ENCODE peak calls at places on chromosomes 6 and 20, in six cellular contexts. M is lower leg skin, Y is transverse colon, A is NB4, N is breast epithelium, J is body of pancreas. R is an unnamed sample.

GRCh38 chr6:53299331-53299835 is 49.4 kb downstream of the ELOVL5 start:
- DNase-seq in M (no peak), Y (no peak), A (no peak), N (no peak), J (no peak), R (no peak)

GRCh38 chr20:63060057-63060991 is 53.6 kb upstream of the BHLHE23 start:
- DNase-seq in M (no peak), Y (no peak), A (no peak), N (peak), J (no peak), R (no peak)

GRCh38 chr6:27836783-27837635 is 75.2 kb downstream of the OR2B2 start:
- DNase-seq in M (peak), Y (peak), A (peak), N (no peak), J (peak), R (no peak)

GRCh38 chr20:58722877-58723627 is 30.5 kb downstream of the NPEPL1 start:
- DNase-seq in M (no peak), Y (no peak), A (no peak), N (peak), J (no peak), R (no peak)

GRCh38 chr6:51323056-51323455 is 504.4 kb downstream of the TFAP2B start:
- DNase-seq in M (no peak), Y (no peak), A (no peak), N (no peak), J (no peak), R (no peak)

GRCh38 chr6:106773482-106773881 is 144.1 kb downstream of the QRSL1 start:
- DNase-seq in M (no peak), Y (no peak), A (no peak), N (peak), J (peak), R (no peak)

GRCh38 chr6:137497722-137498463 is 3.7 kb upstream of the OLIG3 start:
- DNase-seq in M (no peak), Y (no peak), A (no peak), N (no peak), J (no peak), R (no peak)

GRCh38 chr20:38685853-38686473 is 38.3 kb upstream of the SLC32A1 start:
- DNase-seq in M (no peak), Y (peak), A (peak), N (no peak), J (peak), R (no peak)

GRCh38 chr20:20721489-20721888 is 9.0 kb upstream of the RALGAPA2 start:
- DNase-seq in M (no peak), Y (no peak), A (no peak), N (no peak), J (no peak), R (no peak)

GRCh38 chr6:137568067-137568466 is 73.9 kb upstream of the OLIG3 start:
- DNase-seq in M (no peak), Y (no peak), A (no peak), N (no peak), J (no peak), R (no peak)

GRCh38 chr6:31614075-31614619 is 887 bp upstream of the AIF1 start:
- DNase-seq in M (no peak), Y (no peak), A (peak), N (no peak), J (peak), R (no peak)

GRCh38 chr6:33198159-33198852 is 2.2 kb downstream of the RXRB start:
- DNase-seq in M (no peak), Y (no peak), A (no peak), N (no peak), J (no peak), R (no peak)

GRCh38 chr20:58870293-58871014 is 17.9 kb downstream of the GNAS start:
- DNase-seq in M (peak), Y (peak), A (peak), N (peak), J (peak), R (no peak)

GRCh38 chr6:156560476-156560875 is 216.7 kb upstream of the ARID1B start:
- DNase-seq in M (no peak), Y (no peak), A (no peak), N (no peak), J (no peak), R (no peak)

GRCh38 chr6:621916-622315 is 35.0 kb downstream of the HUS1B start:
- DNase-seq in M (no peak), Y (no peak), A (no peak), N (no peak), J (no peak), R (no peak)

GRCh38 chr6:166567107-166567506 is 19.4 kb downstream of the RAMACL start:
- DNase-seq in M (peak), Y (no peak), A (no peak), N (no peak), J (no peak), R (no peak)

GRCh38 chr20:19022118-19022575 is 190.3 kb upstream of the SLC24A3 start:
- DNase-seq in M (peak), Y (no peak), A (no peak), N (no peak), J (no peak), R (no peak)

GRCh38 chr6:87806098-87806497 is 104.1 kb upstream of the AKIRIN2 start:
- DNase-seq in M (no peak), Y (no peak), A (no peak), N (no peak), J (no peak), R (no peak)

GRCh38 chr6:157681041-157681650 is 141.9 kb upstream of the SNX9 start:
- DNase-seq in M (no peak), Y (no peak), A (no peak), N (no peak), J (peak), R (no peak)

GRCh38 chr20:11041396-11041795 is 367.6 kb upstream of the JAG1 start:
- DNase-seq in M (no peak), Y (no peak), A (no peak), N (no peak), J (no peak), R (no peak)

GRCh38 chr6:155498370-155498769 is 42.7 kb upstream of the NOX3 start:
- DNase-seq in M (no peak), Y (no peak), A (peak), N (no peak), J (no peak), R (no peak)

GRCh38 chr6:166958926-166959861 is 2.8 kb upstream of the RNASET2 start:
- DNase-seq in M (peak), Y (peak), A (peak), N (no peak), J (peak), R (no peak)

GRCh38 chr6:75377386-75377785 is 92.8 kb upstream of the TMEM30A start:
- DNase-seq in M (no peak), Y (no peak), A (no peak), N (no peak), J (no peak), R (no peak)

GRCh38 chr6:33886673-33887144 is 82.9 kb upstream of the MLN start:
- DNase-seq in M (peak), Y (peak), A (peak), N (no peak), J (no peak), R (no peak)

GRCh38 chr6:2940010-2940850 is 31.1 kb downstream of the SERPINB6 start:
- DNase-seq in M (peak), Y (no peak), A (peak), N (no peak), J (no peak), R (peak)

GRCh38 chr6:41284726-41285125 is 1.8 kb downstream of the TREM1 start:
- DNase-seq in M (no peak), Y (no peak), A (no peak), N (no peak), J (no peak), R (no peak)

GRCh38 chr6:7693827-7694226 is 32.1 kb upstream of the BMP6 start:
- DNase-seq in M (no peak), Y (no peak), A (no peak), N (no peak), J (no peak), R (no peak)

GRCh38 chr20:49646126-49646525 is 67.6 kb downstream of the B4GALT5 start:
- DNase-seq in M (no peak), Y (no peak), A (no peak), N (no peak), J (no peak), R (no peak)

GRCh38 chr6:111024661-111025060 is 42.8 kb downstream of the RPF2 start:
- DNase-seq in M (no peak), Y (no peak), A (no peak), N (no peak), J (no peak), R (no peak)

GRCh38 chr6:41707565-41708200 is 27.7 kb downstream of the TFEB start:
- DNase-seq in M (no peak), Y (no peak), A (peak), N (no peak), J (peak), R (no peak)

GRCh38 chr6:27238010-27238983 is 9.2 kb upstream of the PRSS16 start:
- DNase-seq in M (no peak), Y (no peak), A (no peak), N (no peak), J (no peak), R (no peak)

GRCh38 chr6:118335325-118335724 is 212.8 kb upstream of the PLN start:
- DNase-seq in M (no peak), Y (no peak), A (no peak), N (no peak), J (no peak), R (no peak)

GRCh38 chr6:73739097-73739496 is 43.1 kb downstream of the CD109 start:
- DNase-seq in M (no peak), Y (no peak), A (peak), N (no peak), J (peak), R (no peak)

GRCh38 chr6:92122746-92123145 is 1296.6 kb downstream of the EPHA7 start:
- DNase-seq in M (no peak), Y (no peak), A (peak), N (no peak), J (no peak), R (no peak)

GRCh38 chr20:56208121-56208520 is 40.4 kb upstream of the MC3R start:
- DNase-seq in M (no peak), Y (no peak), A (no peak), N (no peak), J (no peak), R (no peak)

GRCh38 chr6:82783587-82784253 is 281.9 kb downstream of the UBE3D start:
- DNase-seq in M (no peak), Y (no peak), A (peak), N (no peak), J (no peak), R (no peak)

GRCh38 chr20:64158346-64159285 is 5.6 kb upstream of the MYT1 start:
- DNase-seq in M (no peak), Y (no peak), A (no peak), N (no peak), J (no peak), R (no peak)

DNA sequence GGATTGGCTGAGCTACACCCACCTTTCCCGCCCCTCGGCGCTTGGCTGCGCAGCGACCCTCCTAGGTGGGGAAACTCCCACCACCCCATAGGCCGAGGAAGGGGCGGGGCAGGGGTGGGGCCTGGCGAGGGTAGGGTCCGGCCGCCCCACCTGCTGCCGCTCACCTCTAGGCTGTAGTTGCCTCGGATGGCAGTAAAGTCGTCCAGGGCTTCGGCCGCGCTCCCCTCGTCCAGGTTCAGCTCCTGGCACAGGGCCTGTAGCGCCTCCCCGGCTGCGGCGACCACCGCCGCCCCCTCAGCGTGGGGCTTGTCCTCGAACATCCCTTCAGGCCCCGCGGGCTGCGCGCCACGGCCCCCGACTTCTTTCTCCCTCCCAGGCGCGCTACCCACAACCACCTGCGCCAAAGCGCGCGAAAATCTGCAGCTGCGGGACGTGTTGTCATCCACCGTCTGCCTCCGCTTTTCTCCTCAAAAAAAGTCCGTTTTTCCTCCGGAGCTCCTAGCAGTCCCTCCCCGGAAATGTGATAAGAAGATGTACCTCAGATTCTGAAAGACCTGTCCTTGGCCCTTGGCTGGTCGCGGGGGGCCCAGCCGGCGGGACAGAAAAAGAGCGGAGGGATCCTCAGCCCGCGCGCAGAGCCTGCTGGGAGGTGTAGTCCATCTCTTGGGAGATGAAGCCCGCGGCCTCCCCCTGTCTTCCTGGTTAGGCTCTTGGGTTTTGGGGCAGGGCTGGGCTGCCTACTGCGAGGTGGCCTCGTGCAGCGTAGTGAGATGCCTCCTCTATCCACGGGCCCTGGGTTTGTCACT is at the start of gene RBL1:
- DNase-seq in M (peak), Y (peak), A (peak), N (peak), J (peak), R (peak)
- TF ChIP-seq POLR2A in M (no peak), Y (peak), A (peak), N (no peak), J (peak), R (peak)

GRCh38 chr6:131061771-131062160 is 1.3 kb downstream of the EPB41L2 start:
- DNase-seq in M (no peak), Y (no peak), A (peak), N (no peak), J (no peak), R (no peak)

GRCh38 chr6:131061041-131061770 is 1.8 kb downstream of the EPB41L2 start:
- DNase-seq in M (no peak), Y (no peak), A (peak), N (no peak), J (no peak), R (no peak)

GRCh38 chr6:131062245-131063027 is 609 bp downstream of the EPB41L2 start:
- DNase-seq in M (no peak), Y (peak), A (peak), N (no peak), J (peak), R (no peak)

GRCh38 chr6:131063764-131064272 is 773 bp upstream of the EPB41L2 start:
- DNase-seq in M (no peak), Y (no peak), A (no peak), N (no peak), J (no peak), R (no peak)

DNA sequence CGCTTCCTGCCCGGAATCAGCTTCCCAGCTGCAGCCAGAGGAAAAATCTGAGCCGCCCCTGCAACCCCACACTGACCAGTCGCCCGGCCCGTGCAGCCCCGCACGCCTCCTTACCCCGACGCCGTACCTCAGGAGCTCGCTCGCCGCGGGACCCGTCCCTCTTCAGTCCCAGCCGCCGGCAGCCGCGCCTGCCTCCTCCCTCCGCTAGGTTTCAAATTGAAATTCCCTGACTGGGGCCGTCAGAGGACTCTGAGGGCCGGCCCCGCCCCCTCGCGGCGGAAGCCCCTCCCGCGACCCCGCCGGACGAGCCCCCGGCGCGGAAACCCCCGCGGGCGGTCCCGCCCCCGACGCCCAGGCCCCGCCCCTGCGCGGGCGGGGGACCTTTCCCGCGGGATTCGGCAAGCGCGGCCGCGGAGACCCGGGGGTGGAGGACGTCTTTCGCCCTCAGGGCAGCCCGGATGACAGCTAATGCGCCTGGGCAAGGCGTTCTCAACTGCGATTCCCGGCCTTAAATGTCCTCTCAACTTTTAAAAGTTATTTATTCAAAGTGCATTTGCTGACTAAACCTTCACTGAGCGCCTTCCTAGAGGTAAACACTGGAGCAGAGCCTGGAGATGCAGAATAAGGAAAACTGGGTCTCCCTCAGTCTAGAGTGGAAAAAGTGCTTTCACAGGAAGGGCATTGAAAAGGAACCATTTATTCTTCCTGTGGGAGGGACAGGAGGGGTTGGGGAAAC is at the start of gene EPB41L2:
- DNase-seq in M (peak), Y (peak), A (peak), N (peak), J (peak), R (peak)
- TF ChIP-seq POLR2A in M (no peak), Y (peak), A (peak), N (no peak), J (peak), R (peak)

GRCh38 chr6:146915671-146916127 is 288.5 kb upstream of the STXBP5 start:
- DNase-seq in M (no peak), Y (no peak), A (peak), N (no peak), J (no peak), R (no peak)

GRCh38 chr6:146916435-146917015 is 287.7 kb upstream of the STXBP5 start:
- DNase-seq in M (no peak), Y (no peak), A (no peak), N (no peak), J (no peak), R (no peak)

GRCh38 chr6:146913842-146914562 is 290.2 kb upstream of the STXBP5 start:
- DNase-seq in M (peak), Y (peak), A (peak), N (peak), J (peak), R (no peak)

GRCh38 chr6:146912730-146913680 is 291.2 kb upstream of the STXBP5 start:
- DNase-seq in M (no peak), Y (no peak), A (peak), N (no peak), J (no peak), R (no peak)

DNA sequence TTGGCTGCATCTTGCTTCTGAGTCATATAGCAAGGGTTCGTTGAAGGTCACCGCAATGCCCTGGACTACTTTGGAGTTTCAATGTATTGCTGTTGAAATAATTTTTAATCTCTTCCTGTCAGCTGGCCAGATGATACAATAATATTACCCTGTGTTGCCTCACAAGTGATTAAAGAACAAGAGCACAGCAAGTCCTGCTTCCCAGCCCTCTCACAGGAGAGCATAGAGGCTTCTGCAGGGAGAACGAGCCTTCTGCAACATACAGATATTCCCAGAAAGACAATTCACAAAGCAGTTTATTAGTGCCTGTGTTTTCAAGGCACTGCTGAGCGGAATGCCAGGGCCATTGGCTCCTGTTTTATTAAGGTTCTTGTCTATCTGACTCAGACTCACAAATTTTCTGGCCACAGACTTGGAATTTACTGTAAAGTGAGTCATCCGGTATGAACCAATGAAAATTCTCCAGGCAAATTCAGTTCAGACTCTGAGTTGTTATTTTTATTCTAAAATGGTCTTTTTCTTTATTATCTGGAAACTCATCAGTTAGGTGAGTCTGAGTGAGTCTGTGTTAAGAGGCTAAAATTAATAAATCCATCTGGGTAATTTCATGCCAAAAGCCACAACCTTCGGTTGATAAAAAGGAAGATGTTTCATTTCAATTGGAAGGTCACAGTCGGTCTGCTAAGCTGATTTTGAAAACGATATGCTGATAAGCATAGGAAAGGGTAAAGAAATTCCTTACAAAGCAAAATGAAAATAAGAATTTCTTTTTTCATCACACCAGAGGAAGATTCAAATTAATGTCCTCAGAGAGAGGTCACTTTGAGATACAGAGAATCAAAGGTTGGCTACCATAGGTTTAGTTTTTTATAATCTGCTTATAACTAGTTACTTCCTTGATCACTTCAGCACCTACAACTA is 289.4 kb upstream of the STXBP5 start:
- DNase-seq in M (peak), Y (no peak), A (peak), N (no peak), J (peak), R (no peak)
- TF ChIP-seq POLR2A in M (no peak), Y (no peak), A (no peak), N (no peak), J (no peak), R (no peak)

GRCh38 chr6:145733770-145734169 is 1.6 kb downstream of the EPM2A start:
- DNase-seq in M (no peak), Y (no peak), A (peak), N (no peak), J (no peak), R (no peak)

GRCh38 chr6:145733207-145733606 is 2.1 kb downstream of the EPM2A start:
- DNase-seq in M (no peak), Y (no peak), A (no peak), N (no peak), J (no peak), R (no peak)

GRCh38 chr6:145732788-145733187 is 2.5 kb downstream of the EPM2A start:
- DNase-seq in M (no peak), Y (no peak), A (peak), N (no peak), J (no peak), R (no peak)

GRCh38 chr6:145735356-145736165 is at the start of gene EPM2A:
- DNase-seq in M (peak), Y (peak), A (peak), N (peak), J (peak), R (peak)

GRCh38 chr6:145734486-145735355 is 599 bp downstream of the EPM2A start:
- DNase-seq in M (peak), Y (peak), A (peak), N (peak), J (peak), R (peak)
- TF ChIP-seq POLR2A in M (no peak), Y (peak), A (no peak), N (no peak), J (peak), R (peak)